ENCODE peak calls at places on chromosomes 2 and 18, in ten cellular contexts. Q, M, Z, K, H, D, V, B, L and W are unnamed samples.

GRCh38 chr2:109456776-109457175 is 157.0 kb downstream of the SEPTIN10 start:
- DNase-seq in Q (no peak), M (no peak), Z (no peak), K (no peak), H (peak), D (no peak), V (no peak), B (no peak), L (no peak), W (no peak)

GRCh38 chr2:105180491-105180972 is 61.0 kb upstream of the GPR45 start:
- DNase-seq in Q (no peak), M (no peak), Z (peak), K (no peak), H (no peak), D (peak), V (no peak), B (no peak), L (no peak), W (no peak)

GRCh38 chr2:132374551-132374950 is 42.1 kb upstream of the GPR39 start:
- DNase-seq in Q (no peak), M (no peak), Z (no peak), K (no peak), H (peak), D (no peak), V (no peak), B (no peak), L (no peak), W (no peak)

GRCh38 chr18:35185771-35186170 is 55.1 kb upstream of the ZNF397 start:
- DNase-seq in Q (no peak), M (no peak), Z (no peak), K (no peak), H (no peak), D (no peak), V (no peak), B (no peak), L (no peak), W (no peak)

GRCh38 chr2:36290306-36290705 is 65.3 kb upstream of the CRIM1 start:
- DNase-seq in Q (no peak), M (no peak), Z (no peak), K (no peak), H (no peak), D (no peak), V (no peak), B (no peak), L (no peak), W (no peak)

GRCh38 chr2:26850565-26850964 is 2.6 kb downstream of the DPYSL5 start:
- DNase-seq in Q (no peak), M (no peak), Z (no peak), K (no peak), H (no peak), D (no peak), V (no peak), B (no peak), L (no peak), W (no peak)

GRCh38 chr18:41940506-41941215 is 14.4 kb upstream of the PIK3C3 start:
- DNase-seq in Q (no peak), M (no peak), Z (no peak), K (no peak), H (no peak), D (no peak), V (no peak), B (no peak), L (no peak), W (no peak)

GRCh38 chr18:80109676-80110078 is 615 bp downstream of the ADNP2 start:
- DNase-seq in Q (no peak), M (peak), Z (peak), K (peak), H (peak), D (peak), V (peak), B (peak), L (no peak), W (peak)

GRCh38 chr2:224432003-224432574 is 30.2 kb upstream of the FAM124B start:
- DNase-seq in Q (no peak), M (no peak), Z (no peak), K (no peak), H (no peak), D (no peak), V (no peak), B (no peak), L (no peak), W (no peak)

GRCh38 chr2:75290600-75291140 is 91.3 kb upstream of the TACR1 start:
- DNase-seq in Q (no peak), M (no peak), Z (no peak), K (no peak), H (no peak), D (no peak), V (no peak), B (no peak), L (no peak), W (no peak)

GRCh38 chr2:170525566-170525900 is 189.6 kb upstream of the SP5 start:
- DNase-seq in Q (peak), M (peak), Z (no peak), K (peak), H (peak), D (peak), V (no peak), B (peak), L (no peak), W (peak)

GRCh38 chr2:234240917-234241316 is 190.4 kb downstream of the SPP2 start:
- DNase-seq in Q (no peak), M (no peak), Z (no peak), K (no peak), H (no peak), D (no peak), V (no peak), B (no peak), L (no peak), W (no peak)

GRCh38 chr2:168355110-168355509 is 101.0 kb upstream of the CERS6 start:
- DNase-seq in Q (no peak), M (no peak), Z (no peak), K (no peak), H (no peak), D (no peak), V (no peak), B (no peak), L (no peak), W (no peak)

GRCh38 chr2:96917008-96917575 is 47.2 kb upstream of the SEMA4C start:
- DNase-seq in Q (no peak), M (no peak), Z (no peak), K (no peak), H (no peak), D (peak), V (no peak), B (no peak), L (no peak), W (peak)

GRCh38 chr2:53181759-53182158 is 585.8 kb upstream of the CHAC2 start:
- DNase-seq in Q (no peak), M (no peak), Z (no peak), K (no peak), H (no peak), D (no peak), V (no peak), B (no peak), L (no peak), W (no peak)

GRCh38 chr18:13308369-13308768 is 89.8 kb downstream of the LDLRAD4 start:
- DNase-seq in Q (no peak), M (no peak), Z (no peak), K (no peak), H (no peak), D (no peak), V (no peak), B (no peak), L (no peak), W (no peak)

GRCh38 chr2:174342600-174343342 is 8.0 kb downstream of the SP9 start:
- DNase-seq in Q (no peak), M (no peak), Z (peak), K (no peak), H (no peak), D (no peak), V (no peak), B (no peak), L (no peak), W (no peak)

GRCh38 chr18:73168171-73168570 is 300.4 kb upstream of the NETO1 start:
- DNase-seq in Q (no peak), M (no peak), Z (no peak), K (no peak), H (no peak), D (no peak), V (no peak), B (no peak), L (no peak), W (no peak)

GRCh38 chr2:187709063-187709462 is 154.8 kb upstream of the TFPI start:
- DNase-seq in Q (no peak), M (no peak), Z (no peak), K (no peak), H (no peak), D (no peak), V (no peak), B (no peak), L (no peak), W (no peak)

GRCh38 chr2:171541202-171541884 is 19.1 kb downstream of the CYBRD1 start:
- DNase-seq in Q (no peak), M (no peak), Z (no peak), K (no peak), H (no peak), D (no peak), V (no peak), B (no peak), L (no peak), W (no peak)

GRCh38 chr2:62204998-62205496 is 9.1 kb downstream of the B3GNT2 start:
- DNase-seq in Q (no peak), M (no peak), Z (no peak), K (no peak), H (no peak), D (no peak), V (no peak), B (no peak), L (no peak), W (no peak)

GRCh38 chr18:60892855-60893254 is 440.4 kb upstream of the CDH20 start:
- DNase-seq in Q (peak), M (no peak), Z (no peak), K (no peak), H (no peak), D (no peak), V (no peak), B (no peak), L (no peak), W (peak)

DNA sequence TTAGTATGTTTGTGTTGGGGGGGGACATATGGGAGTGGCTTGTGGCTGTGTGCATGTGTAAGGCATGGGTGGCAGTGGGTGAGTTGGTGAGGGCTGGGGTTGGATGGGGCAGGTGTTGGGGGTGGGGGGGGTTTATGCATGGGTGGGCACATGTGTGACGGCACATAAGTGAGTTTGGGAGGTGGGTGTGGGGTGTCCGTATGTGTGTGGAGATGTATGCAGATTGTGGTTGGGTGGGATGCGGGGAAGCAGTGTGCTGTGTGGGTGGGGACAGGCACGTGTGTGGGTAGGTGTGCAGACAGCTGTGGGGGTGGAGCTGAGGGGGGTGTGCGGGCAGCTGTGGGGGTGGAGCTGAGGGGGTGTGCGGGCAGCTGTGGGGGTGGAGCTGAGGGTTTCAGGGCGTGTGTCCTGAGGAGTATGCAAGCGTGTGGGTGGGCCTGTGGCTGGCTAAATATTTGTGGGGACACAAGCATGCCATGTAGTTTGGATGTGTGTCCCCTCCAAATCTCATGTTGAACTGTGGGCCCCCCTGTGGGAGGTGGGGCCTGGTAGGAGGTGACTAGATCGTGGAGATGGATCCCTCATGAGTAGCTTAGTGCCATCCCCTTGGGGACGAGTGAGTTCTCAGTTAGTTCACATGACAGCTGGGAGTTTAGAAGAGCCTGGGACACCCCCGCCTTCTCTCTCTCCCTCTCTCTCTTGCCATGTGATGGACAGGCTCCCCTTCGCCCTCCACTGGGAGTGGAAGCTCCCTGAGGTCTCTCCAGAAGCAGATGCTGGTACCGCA is 59.4 kb downstream of the ANKMY1 start:
- DNase-seq in Q (no peak), M (no peak), Z (no peak), K (peak), H (no peak), D (no peak), V (peak), B (no peak), L (no peak), W (no peak)
- TF ChIP-seq EP300 in Q (no peak), M (no peak), Z (no peak), K (no peak), H (no peak), D (no peak), V (no peak), B (no peak), L (no peak), W (no peak)

GRCh38 chr2:8312861-8313768 is 368.7 kb upstream of the ID2 start:
- DNase-seq in Q (no peak), M (no peak), Z (no peak), K (no peak), H (no peak), D (peak), V (no peak), B (no peak), L (peak), W (no peak)
- TF ChIP-seq EP300 in Q (no peak), M (no peak), Z (no peak), K (no peak), H (no peak), D (no peak), V (no peak), B (no peak), L (peak), W (no peak)

GRCh38 chr2:144583741-144584453 is 64.0 kb upstream of the ZEB2 start:
- DNase-seq in Q (no peak), M (no peak), Z (no peak), K (no peak), H (no peak), D (no peak), V (no peak), B (no peak), L (no peak), W (no peak)
- TF ChIP-seq EP300 in Q (no peak), M (no peak), Z (no peak), K (no peak), H (no peak), D (no peak), V (no peak), B (no peak), L (no peak), W (no peak)

GRCh38 chr18:3815991-3816390 is 366.0 kb downstream of the TGIF1 start:
- DNase-seq in Q (no peak), M (no peak), Z (no peak), K (no peak), H (no peak), D (no peak), V (no peak), B (no peak), L (no peak), W (no peak)

GRCh38 chr18:3810271-3810670 is 360.3 kb downstream of the TGIF1 start:
- DNase-seq in Q (no peak), M (no peak), Z (no peak), K (no peak), H (no peak), D (no peak), V (no peak), B (no peak), L (no peak), W (no peak)

GRCh38 chr18:3816601-3817363 is 366.8 kb downstream of the TGIF1 start:
- DNase-seq in Q (peak), M (peak), Z (no peak), K (no peak), H (no peak), D (no peak), V (no peak), B (peak), L (no peak), W (no peak)

GRCh38 chr18:3819933-3820332 is 370.0 kb downstream of the TGIF1 start:
- DNase-seq in Q (no peak), M (no peak), Z (no peak), K (no peak), H (no peak), D (no peak), V (no peak), B (no peak), L (no peak), W (no peak)

GRCh38 chr18:3814840-3815239 is 364.9 kb downstream of the TGIF1 start:
- DNase-seq in Q (no peak), M (no peak), Z (no peak), K (no peak), H (no peak), D (no peak), V (no peak), B (no peak), L (no peak), W (no peak)
- TF ChIP-seq EP300 in Q (no peak), M (no peak), Z (no peak), K (no peak), H (no peak), D (no peak), V (no peak), B (no peak), L (no peak), W (no peak)

GRCh38 chr2:40434638-40435296 is 17.1 kb downstream of the SLC8A1 start:
- DNase-seq in Q (no peak), M (no peak), Z (no peak), K (no peak), H (no peak), D (no peak), V (no peak), B (peak), L (no peak), W (no peak)
- TF ChIP-seq EP300 in Q (no peak), M (no peak), Z (no peak), K (no peak), H (no peak), D (no peak), V (peak), B (peak), L (no peak), W (no peak)

GRCh38 chr2:228348653-228349052 is 167.2 kb upstream of the SPHKAP start:
- DNase-seq in Q (no peak), M (no peak), Z (no peak), K (no peak), H (no peak), D (no peak), V (no peak), B (no peak), L (no peak), W (no peak)
- TF ChIP-seq EP300 in Q (no peak), M (no peak), Z (no peak), K (no peak), H (no peak), D (no peak), V (no peak), B (no peak), L (no peak), W (no peak)